ENCODE peak calls at places on chromosomes 1 and 21, in five cellular contexts. N is adrenal gland; J is neural progenitor cell; Y is body of pancreas; G is CD4-positive, CD25-positive, alpha-beta regulatory T cell. C is an unnamed sample.

GRCh38 chr21:35609263-35609662 is 451.1 kb downstream of the SETD4 start:
- DNase-seq in N (no peak), J (no peak), Y (no peak), G (no peak), C (no peak)

GRCh38 chr1:234230414-234230862 is 142.8 kb upstream of the COA6 start:
- DNase-seq in N (no peak), J (no peak), Y (no peak), G (no peak), C (no peak)

GRCh38 chr1:15406911-15407559 is 2.7 kb upstream of the EFHD2 start:
- DNase-seq in N (peak; percentile 87), J (no peak), Y (no peak), G (no peak), C (peak; percentile 91)

GRCh38 chr1:193537266-193538003 is 351.0 kb upstream of the B3GALT2 start:
- DNase-seq in N (peak; percentile 13), J (no peak), Y (no peak), G (peak; percentile 73), C (no peak)

GRCh38 chr1:37862330-37862729 is 2.9 kb upstream of the MTF1 start:
- DNase-seq in N (no peak), J (no peak), Y (no peak), G (no peak), C (no peak)

GRCh38 chr1:30660241-30660640 is 63.1 kb downstream of the MATN1 start:
- DNase-seq in N (no peak), J (no peak), Y (no peak), G (no peak), C (no peak)

GRCh38 chr1:217333939-217334338 is 297.0 kb downstream of the GPATCH2 start:
- DNase-seq in N (no peak), J (peak; percentile 63), Y (peak; percentile 18), G (no peak), C (peak; percentile 38)

GRCh38 chr21:26806734-26807372 is 38.4 kb downstream of the ADAMTS1 start:
- DNase-seq in N (no peak), J (no peak), Y (no peak), G (no peak), C (no peak)

GRCh38 chr1:219537182-219537581 is 75.7 kb downstream of the ZC3H11B start:
- DNase-seq in N (no peak), J (no peak), Y (no peak), G (no peak), C (no peak)

GRCh38 chr21:45405271-45405818 is 380 bp downstream of the COL18A1 start:
- DNase-seq in N (peak; percentile 71), J (peak; percentile 57), Y (peak; percentile 35), G (no peak), C (peak; percentile 53)

GRCh38 chr1:183194527-183195145 is 8.6 kb downstream of the LAMC2 start:
- DNase-seq in N (no peak), J (peak; percentile 13), Y (no peak), G (no peak), C (no peak)

GRCh38 chr1:236465959-236466303 is 57.9 kb upstream of the LGALS8 start:
- DNase-seq in N (no peak), J (no peak), Y (no peak), G (peak; percentile 15), C (no peak)

GRCh38 chr1:100928128-100928527 is 32.2 kb downstream of the SLC30A7 start:
- DNase-seq in N (no peak), J (peak; percentile 39), Y (no peak), G (no peak), C (no peak)

GRCh38 chr1:100528861-100529260 is 9.1 kb upstream of the GPR88 start:
- DNase-seq in N (no peak), J (no peak), Y (no peak), G (no peak), C (no peak)

GRCh38 chr1:174982971-174983689 is 16.6 kb upstream of the CACYBP start:
- DNase-seq in N (peak; percentile 18), J (peak; percentile 62), Y (peak; percentile 29), G (peak; percentile 57), C (no peak)

GRCh38 chr1:11886986-11887665 is 28.4 kb upstream of the NPPB start:
- DNase-seq in N (no peak), J (no peak), Y (no peak), G (no peak), C (no peak)

GRCh38 chr1:235326719-235327558 is 1.0 kb downstream of the ARID4B start:
- DNase-seq in N (peak; percentile 38), J (peak; percentile 60), Y (peak; percentile 44), G (peak; percentile 77), C (peak; percentile 37)

GRCh38 chr21:41210405-41211040 is 42.6 kb downstream of the BACE2 start:
- DNase-seq in N (no peak), J (peak; percentile 18), Y (no peak), G (no peak), C (no peak)

GRCh38 chr1:22930235-22930912 is 42.3 kb downstream of the LACTBL1 start:
- DNase-seq in N (peak; percentile 55), J (peak; percentile 91), Y (peak; percentile 26), G (no peak), C (peak; percentile 45)

GRCh38 chr1:85048296-85049064 is at the start of gene MCOLN3:
- DNase-seq in N (peak; percentile 68), J (peak; percentile 77), Y (peak; percentile 63), G (no peak), C (peak; percentile 62)

GRCh38 chr1:93746009-93746408 is 64.4 kb upstream of the BCAR3 start:
- DNase-seq in N (no peak), J (no peak), Y (no peak), G (no peak), C (no peak)

GRCh38 chr1:18661404-18662285 is 31.0 kb downstream of the PAX7 start:
- DNase-seq in N (no peak), J (peak; percentile 73), Y (no peak), G (no peak), C (no peak)

GRCh38 chr1:193349046-193349535 is 162.7 kb upstream of the B3GALT2 start:
- DNase-seq in N (no peak), J (no peak), Y (no peak), G (no peak), C (no peak)

GRCh38 chr1:36327421-36328087 is 4.1 kb upstream of the EVA1B start:
- DNase-seq in N (no peak), J (no peak), Y (no peak), G (no peak), C (no peak)

GRCh38 chr1:240602189-240602588 is 9.8 kb downstream of the GREM2 start:
- DNase-seq in N (no peak), J (no peak), Y (no peak), G (no peak), C (no peak)

GRCh38 chr1:152029144-152029936 is 7.5 kb downstream of the S100A11 start:
- DNase-seq in N (no peak), J (no peak), Y (no peak), G (no peak), C (peak; percentile 82)

GRCh38 chr1:87333692-87334347 is 5.1 kb downstream of the LMO4 start:
- DNase-seq in N (no peak), J (no peak), Y (no peak), G (no peak), C (no peak)

GRCh38 chr1:40712997-40713396 is 21.5 kb downstream of the NFYC start:
- DNase-seq in N (no peak), J (no peak), Y (no peak), G (peak; percentile 32), C (no peak)

GRCh38 chr1:234619794-234620247 is 9.8 kb upstream of the IRF2BP2 start:
- DNase-seq in N (no peak), J (no peak), Y (no peak), G (no peak), C (no peak)

GRCh38 chr1:107963601-107964396 is 1.2 kb downstream of the VAV3 start:
- DNase-seq in N (peak; percentile 14), J (peak; percentile 41), Y (no peak), G (peak; percentile 66), C (no peak)

GRCh38 chr1:209008586-209008985 is 574.9 kb upstream of the CAMK1G start:
- DNase-seq in N (no peak), J (no peak), Y (no peak), G (no peak), C (no peak)

GRCh38 chr1:61334718-61335589 is 252.6 kb downstream of the NFIA start:
- DNase-seq in N (peak; percentile 72), J (no peak), Y (no peak), G (no peak), C (no peak)

GRCh38 chr1:70504821-70505193 is 93.7 kb downstream of the CTH start:
- DNase-seq in N (no peak), J (no peak), Y (no peak), G (no peak), C (no peak)

GRCh38 chr1:70048336-70048735 is 157.0 kb downstream of the LRRC40 start:
- DNase-seq in N (no peak), J (no peak), Y (no peak), G (no peak), C (no peak)

GRCh38 chr1:26268290-26269197 is 11.3 kb upstream of the SH3BGRL3 start:
- DNase-seq in N (no peak), J (no peak), Y (no peak), G (no peak), C (no peak)

GRCh38 chr1:91124989-91125417 is 103.2 kb upstream of the ZNF644 start:
- DNase-seq in N (no peak), J (peak; percentile 23), Y (no peak), G (no peak), C (no peak)

GRCh38 chr1:228463559-228464455 is 23.4 kb upstream of the RNF187 start:
- DNase-seq in N (no peak), J (peak; percentile 84), Y (no peak), G (peak; percentile 46), C (peak; percentile 61)
- H3K27me3 ChIP-seq in N (peaks cover 18% of the 10 kb centered on the region), J (peaks cover 94% of the 10 kb centered on the region), Y (peaks cover 29% of the 10 kb centered on the region), G (no peaks in the 10 kb centered on the region), C (peaks cover 31% of the 10 kb centered on the region)

DNA sequence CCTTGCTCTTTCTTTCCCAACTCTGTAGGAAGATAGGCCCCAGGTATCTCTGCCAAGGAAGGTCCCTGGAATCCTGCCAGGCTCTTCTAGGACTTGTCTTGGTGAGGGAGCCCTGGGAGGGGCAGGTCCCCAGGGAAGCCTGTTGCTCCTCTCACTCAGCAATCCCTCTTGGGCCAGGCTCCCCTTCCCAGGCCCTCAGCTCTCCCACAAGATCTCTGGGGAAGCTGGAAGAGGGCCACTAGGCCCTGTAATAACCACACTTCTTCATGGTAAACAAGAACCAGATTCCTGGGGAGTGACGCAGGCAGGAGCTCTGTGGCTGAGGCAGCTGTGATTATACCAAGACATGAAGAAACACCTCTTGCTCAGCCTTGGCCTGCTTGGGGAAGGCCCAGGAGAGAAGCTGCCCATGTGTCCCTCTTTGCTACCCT is 9.9 kb upstream of the MAPKAPK2 start:
- DNase-seq in N (peak; percentile 63), J (no peak), Y (peak; percentile 50), G (no peak), C (peak; percentile 98)
- H3K4me3 ChIP-seq in N (no peak overlapping the region), J (no peak overlapping the region), Y (no peak overlapping the region), G (no peak overlapping the region), C (no peak overlapping the region)

DNA sequence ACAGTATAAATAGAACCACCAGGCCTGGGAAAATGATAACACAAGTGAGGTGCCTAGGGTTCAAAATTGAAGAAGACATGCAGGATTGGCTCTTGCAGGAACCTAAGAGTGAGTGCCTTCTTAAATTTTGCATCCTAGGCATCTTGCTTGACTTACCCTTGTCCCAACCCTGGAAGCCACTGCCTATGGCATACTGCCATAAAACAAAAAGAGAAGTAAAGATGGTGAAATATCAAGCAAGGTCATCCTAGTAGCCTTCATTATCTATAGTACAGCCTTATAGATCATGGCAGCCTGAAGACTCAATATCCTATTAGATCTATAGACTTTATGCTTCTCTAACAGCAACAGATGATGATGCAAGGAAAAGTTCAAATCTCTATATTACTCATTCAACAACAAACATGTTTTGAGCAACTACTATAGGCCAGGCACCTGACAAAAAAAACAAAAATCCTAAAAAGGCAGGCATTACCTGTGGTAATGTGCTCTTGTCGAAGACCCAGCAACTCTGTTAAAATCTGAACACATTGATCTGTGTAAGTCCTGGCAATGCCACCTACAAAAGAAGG is 6.3 kb downstream of the AP4B1 start:
- DNase-seq in N (no peak), J (no peak), Y (no peak), G (no peak), C (no peak)
- H3K36me3 ChIP-seq in N (peaks cover 60% of the 10 kb centered on the region), J (no peaks in the 10 kb centered on the region), Y (no peaks in the 10 kb centered on the region), G (peaks cover 81% of the 10 kb centered on the region), C (peaks cover 79% of the 10 kb centered on the region)

GRCh38 chr1:227167276-227167829 is 150.9 kb downstream of the CDC42BPA start:
- DNase-seq in N (no peak), J (no peak), Y (no peak), G (no peak), C (no peak)
- H3K27me3 ChIP-seq in N (no peaks in the 10 kb centered on the region), J (no peaks in the 10 kb centered on the region), Y (no peaks in the 10 kb centered on the region), G (peaks cover 2% of the 10 kb centered on the region), C (no peaks in the 10 kb centered on the region)